ENCODE peak calls at places on chromosomes 3 and 15, in four cellular contexts. K, J, L and I are unnamed samples.

GRCh38 chr3:113185436-113185835 is 25.9 kb upstream of the BOC start:
- DNase-seq in J (no peak), K (no peak), L (no peak), I (no peak)

GRCh38 chr3:46146548-46146947 is 61.6 kb downstream of the CCR1 start:
- DNase-seq in J (no peak), K (no peak), L (no peak), I (no peak)

GRCh38 chr3:126375835-126376331 is 18.7 kb upstream of the KLF15 start:
- DNase-seq in J (no peak), K (no peak), L (no peak), I (no peak)

GRCh38 chr15:56869573-56869972 is 48.9 kb upstream of the TCF12 start:
- DNase-seq in K (peak; percentile 60), L (no peak), J (no peak), I (no peak)

GRCh38 chr3:17292556-17292955 is 407.8 kb downstream of the PLCL2 start:
- DNase-seq in L (no peak), J (no peak), K (no peak), I (no peak)

GRCh38 chr3:150293401-150294001 is 114.6 kb upstream of the TSC22D2 start:
- DNase-seq in L (no peak), J (no peak), K (no peak), I (no peak)

GRCh38 chr3:184662192-184662591 is 49.7 kb downstream of the MAGEF1 start:
- DNase-seq in J (no peak), K (no peak), L (no peak), I (no peak)

GRCh38 chr3:134426660-134427181 is 52.5 kb upstream of the AMOTL2 start:
- DNase-seq in L (no peak), J (no peak), K (no peak), I (no peak)

GRCh38 chr3:182710557-182711157 is 82.6 kb upstream of the ATP11B start:
- DNase-seq in K (no peak), J (no peak), L (no peak), I (peak; percentile 10)

GRCh38 chr3:133374706-133375105 is 25.1 kb upstream of the BFSP2 start:
- DNase-seq in L (no peak), K (no peak), J (no peak), I (no peak)

GRCh38 chr15:79673416-79674123 is 223.2 kb downstream of the MTHFS start:
- DNase-seq in L (no peak), J (no peak), K (peak; percentile 8), I (no peak)

GRCh38 chr3:15812183-15812582 is 14.4 kb upstream of the ANKRD28 start:
- DNase-seq in L (no peak), K (no peak), J (no peak), I (no peak)

GRCh38 chr3:153343988-153344782 is 182.2 kb downstream of the RAP2B start:
- DNase-seq in L (no peak), K (no peak), J (no peak), I (no peak)

GRCh38 chr15:59420108-59420507 is 17.9 kb upstream of the FAM81A start:
- DNase-seq in K (no peak), J (no peak), L (no peak), I (no peak)

GRCh38 chr3:43288366-43288765 is 2.0 kb downstream of the SNRK start:
- DNase-seq in J (no peak), L (no peak), K (no peak), I (peak; percentile 28)

GRCh38 chr3:182979719-182980191 is 583 bp downstream of the DCUN1D1 start:
- DNase-seq in J (no peak), K (peak; percentile 25), L (no peak), I (no peak)

GRCh38 chr15:39110336-39110735 is 470.5 kb upstream of the THBS1 start:
- DNase-seq in L (no peak), J (no peak), K (no peak), I (no peak)

GRCh38 chr3:20648294-20648693 is 462.3 kb upstream of the SGO1 start:
- DNase-seq in K (no peak), L (no peak), J (no peak), I (no peak)

GRCh38 chr3:180973543-180973942 is 16.0 kb downstream of the DNAJC19 start:
- DNase-seq in L (no peak), J (no peak), K (no peak), I (no peak)

GRCh38 chr3:12638105-12638504 is 25.8 kb downstream of the RAF1 start:
- DNase-seq in L (no peak), J (no peak), K (no peak), I (no peak)

GRCh38 chr15:69829974-69830373 is 267.7 kb downstream of the TLE3 start:
- DNase-seq in K (no peak), J (no peak), L (no peak), I (no peak)

GRCh38 chr3:131217296-131217741 is 164.3 kb upstream of the NUDT16 start:
- DNase-seq in L (no peak), K (no peak), J (no peak), I (no peak)

GRCh38 chr3:153961498-153961897 is 159.7 kb upstream of the ARHGEF26 start:
- DNase-seq in K (no peak), J (no peak), L (peak; percentile 95), I (no peak)

GRCh38 chr3:160641675-160642330 is 35.2 kb upstream of the ARL14 start:
- DNase-seq in L (no peak), K (no peak), J (no peak), I (no peak)

GRCh38 chr3:192802957-192803899 is 75.9 kb upstream of the FGF12 start:
- DNase-seq in J (no peak), L (no peak), K (no peak), I (no peak)

GRCh38 chr3:13748500-13748899 is 131.4 kb downstream of the WNT7A start:
- DNase-seq in J (no peak), L (no peak), K (no peak), I (no peak)

GRCh38 chr15:74400915-74401757 is 32.6 kb downstream of the SEMA7A start:
- DNase-seq in K (peak; percentile 61), L (no peak), J (no peak), I (no peak)

GRCh38 chr3:56919137-56919796 is 117.5 kb upstream of the ARHGEF3 start:
- DNase-seq in K (no peak), L (peak; percentile 25), J (no peak), I (no peak)

GRCh38 chr15:70611286-70611685 is 152.1 kb downstream of the UACA start:
- DNase-seq in K (no peak), J (no peak), L (no peak), I (no peak)

GRCh38 chr3:137514853-137515252 is 249.3 kb upstream of the SOX14 start:
- DNase-seq in L (no peak), J (no peak), K (no peak), I (no peak)

GRCh38 chr3:124201786-124202185 is 209.9 kb upstream of the ROPN1 start:
- DNase-seq in K (no peak), J (no peak), L (no peak), I (no peak)

GRCh38 chr3:55750525-55750924 is 263.4 kb upstream of the WNT5A start:
- DNase-seq in K (no peak), L (no peak), J (no peak), I (no peak)